ENCODE peak calls at places on chromosomes 4 and X, in nine cellular contexts. Q is body of pancreas, I is NCI-H748 treated with DMSO at 0.1 percent for 48 hours, B is hypothalamus, R is NCI-H345, Z is T-helper 17 cell, S is AG04450, M is tibial artery, K is OCI-M1. U is an unnamed sample.

GRCh38 chr4:151114986-151115385 is 15.6 kb downstream of the RPS3A start:
- DNase-seq in I (no peak), Q (no peak), Z (no peak), S (no peak), M (no peak), B (no peak), R (no peak), K (no peak), U (no peak)

GRCh38 chr4:76194325-76194724 is 19.3 kb downstream of the SCARB2 start:
- DNase-seq in B (peak), I (no peak), Q (no peak), M (peak), K (peak), S (peak), R (no peak), Z (no peak), U (no peak)

GRCh38 chr4:127214001-127214400 is 418.8 kb upstream of the INTU start:
- DNase-seq in I (no peak), R (no peak), M (peak), B (no peak), Z (no peak), K (no peak), Q (no peak), S (no peak), U (no peak)

GRCh38 chrX:16459008-16459407 is 190.9 kb upstream of the S100G start:
- DNase-seq in R (no peak), M (no peak), I (no peak), S (no peak), B (no peak), Q (no peak), K (no peak), Z (no peak), U (no peak)

GRCh38 chr4:80140237-80140636 is 57.1 kb upstream of the PRDM8 start:
- DNase-seq in S (no peak), R (no peak), B (no peak), M (no peak), I (no peak), Q (no peak), K (peak), Z (no peak), U (no peak)

GRCh38 chr4:11908205-11908604 is 479.5 kb upstream of the HS3ST1 start:
- DNase-seq in B (no peak), I (no peak), R (no peak), Z (no peak), Q (no peak), M (no peak), K (no peak), S (no peak), U (no peak)

GRCh38 chr4:126604273-126604867 is 1028.4 kb upstream of the INTU start:
- DNase-seq in M (peak), S (peak), B (peak), Q (no peak), Z (no peak), K (peak), R (peak), I (peak), U (peak)

GRCh38 chr4:39469429-39470077 is 10.7 kb downstream of the LIAS start:
- DNase-seq in Z (no peak), M (peak), S (peak), R (peak), K (peak), Q (peak), B (peak), I (peak), U (peak)

GRCh38 chrX:33211356-33212254 is at the start of gene DMD:
- DNase-seq in I (no peak), K (no peak), M (peak), R (no peak), Z (no peak), B (peak), Q (peak), S (peak), U (peak)

U was measured in globus pallidus.